ENCODE peak calls at places on chromosomes 7 and 10, in six cellular contexts. E is PC-3, I is bronchial epithelial cell, D is kidney epithelial cell, J is MM.1S, N is SK-N-SH. M is an unnamed sample.

GRCh38 chr10:78053201-78053868 is 19.7 kb downstream of the RPS24 start:
- DNase-seq in E (peak; percentile 78), I (peak; percentile 22), D (no peak), J (no peak), N (no peak), M (peak; percentile 73)

GRCh38 chr7:80640841-80641240 is 2.4 kb downstream of the CD36 start:
- DNase-seq in E (peak; percentile 66), I (peak; percentile 72), D (peak; percentile 49), J (no peak), N (no peak), M (no peak)

GRCh38 chr7:7761340-7761973 is 43.0 kb upstream of the RPA3 start:
- DNase-seq in E (peak; percentile 73), I (peak; percentile 61), D (no peak), J (peak; percentile 82), N (no peak), M (peak; percentile 17)

GRCh38 chr10:66931340-66931948 is 5.6 kb downstream of the LRRTM3 start:
- DNase-seq in E (peak; percentile 97), I (peak; percentile 56), D (peak; percentile 29), J (peak; percentile 57), N (peak; percentile 23), M (peak; percentile 10)

GRCh38 chr7:43211693-43212092 is 99.2 kb downstream of the HECW1 start:
- DNase-seq in E (no peak), I (no peak), D (peak; percentile 45), J (no peak), N (no peak), M (no peak)

GRCh38 chr7:149027560-149028345 is 552 bp downstream of the PDIA4 start:
- DNase-seq in E (no peak), I (peak; percentile 8), D (no peak), J (peak; percentile 21), N (peak; percentile 50), M (no peak)

GRCh38 chr10:131726460-131726861 is 174.3 kb upstream of the PPP2R2D start:
- DNase-seq in E (no peak), I (no peak), D (no peak), J (no peak), N (peak; percentile 87), M (no peak)

GRCh38 chr10:7945469-7946187 is 108.9 kb upstream of the GATA3 start:
- DNase-seq in E (peak; percentile 37), I (peak; percentile 20), D (no peak), J (no peak), N (peak; percentile 32), M (no peak)

GRCh38 chr10:133158756-133159610 is 1.0 kb upstream of the KNDC1 start:
- DNase-seq in E (no peak), I (no peak), D (no peak), J (no peak), N (no peak), M (no peak)

GRCh38 chr10:104274762-104275721 is 6.1 kb downstream of the GSTO2 start:
- DNase-seq in E (peak; percentile 63), I (peak; percentile 58), D (no peak), J (peak; percentile 27), N (peak; percentile 79), M (no peak)

GRCh38 chr10:528173-529165 is 161.0 kb downstream of the DIP2C start:
- DNase-seq in E (no peak), I (no peak), D (no peak), J (no peak), N (no peak), M (no peak)

GRCh38 chr10:116768786-116769185 is 26.4 kb upstream of the HSPA12A start:
- DNase-seq in E (peak; percentile 51), I (no peak), D (no peak), J (no peak), N (no peak), M (no peak)

GRCh38 chr10:70319183-70319582 is 35.4 kb upstream of the NPFFR1 start:
- DNase-seq in E (no peak), I (no peak), D (no peak), J (peak; percentile 12), N (no peak), M (no peak)

GRCh38 chr10:52525761-52526160 is 211.7 kb downstream of the DKK1 start:
- DNase-seq in E (peak; percentile 89), I (peak; percentile 69), D (no peak), J (no peak), N (no peak), M (no peak)

GRCh38 chr10:97792058-97792721 is 20.4 kb upstream of the SFRP5 start:
- DNase-seq in E (peak; percentile 74), I (peak; percentile 38), D (no peak), J (peak; percentile 59), N (peak; percentile 84), M (no peak)

GRCh38 chr7:50502001-50502684 is 52.0 kb upstream of the FIGNL1 start:
- DNase-seq in E (peak; percentile 47), I (peak; percentile 77), D (peak; percentile 95), J (no peak), N (no peak), M (peak; percentile 47)

GRCh38 chr10:34319197-34319846 is 495.8 kb downstream of the PARD3 start:
- DNase-seq in E (peak; percentile 100), I (peak; percentile 97), D (peak; percentile 5), J (no peak), N (peak; percentile 9), M (peak; percentile 73)

GRCh38 chr10:118927317-118927716 is 102.2 kb upstream of the NANOS1 start:
- DNase-seq in E (no peak), I (peak; percentile 70), D (no peak), J (no peak), N (no peak), M (no peak)

GRCh38 chr10:35700490-35700887 is 58.4 kb upstream of the FZD8 start:
- DNase-seq in E (no peak), I (no peak), D (no peak), J (no peak), N (no peak), M (no peak)

GRCh38 chr10:74825371-74826141 is 844 bp upstream of the KAT6B start:
- DNase-seq in E (peak; percentile 74), I (no peak), D (no peak), J (peak; percentile 44), N (peak; percentile 88), M (no peak)

GRCh38 chr10:86436963-86437362 is 70.4 kb upstream of the GRID1 start:
- DNase-seq in E (no peak), I (no peak), D (no peak), J (no peak), N (no peak), M (no peak)

GRCh38 chr7:88546808-88547207 is 212.7 kb upstream of the ZNF804B start:
- DNase-seq in E (peak; percentile 62), I (peak; percentile 42), D (no peak), J (peak; percentile 71), N (peak; percentile 14), M (no peak)

GRCh38 chr10:128624656-128625530 is 498.7 kb upstream of the MKI67 start:
- DNase-seq in E (no peak), I (no peak), D (no peak), J (no peak), N (no peak), M (no peak)

DNA sequence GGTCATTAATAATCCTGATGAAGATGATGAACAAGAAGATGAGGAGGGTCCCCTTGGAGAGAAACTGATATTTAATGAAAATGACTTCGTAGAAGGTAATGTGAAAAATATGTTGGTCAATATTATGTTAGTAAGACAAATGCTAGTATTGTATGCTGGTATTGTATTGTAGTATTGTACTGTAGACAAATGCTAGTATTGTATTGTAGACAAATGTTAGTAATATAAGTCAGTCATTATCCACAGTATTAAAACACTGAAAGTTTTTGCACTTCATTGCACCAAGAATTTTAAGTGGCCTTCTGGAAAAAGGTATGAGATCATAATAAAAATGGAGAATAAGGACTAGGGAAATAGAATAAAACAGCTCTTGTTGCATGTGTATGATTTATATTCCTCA is 17.5 kb downstream of the CSGALNACT2 start:
- DNase-seq in E (no peak), I (no peak), D (no peak), J (no peak), N (no peak), M (no peak)
- TF ChIP-seq CTCF in E (no peak), I (no peak), D (no peak), J (no peak), N (no peak), M (no peak)

DNA sequence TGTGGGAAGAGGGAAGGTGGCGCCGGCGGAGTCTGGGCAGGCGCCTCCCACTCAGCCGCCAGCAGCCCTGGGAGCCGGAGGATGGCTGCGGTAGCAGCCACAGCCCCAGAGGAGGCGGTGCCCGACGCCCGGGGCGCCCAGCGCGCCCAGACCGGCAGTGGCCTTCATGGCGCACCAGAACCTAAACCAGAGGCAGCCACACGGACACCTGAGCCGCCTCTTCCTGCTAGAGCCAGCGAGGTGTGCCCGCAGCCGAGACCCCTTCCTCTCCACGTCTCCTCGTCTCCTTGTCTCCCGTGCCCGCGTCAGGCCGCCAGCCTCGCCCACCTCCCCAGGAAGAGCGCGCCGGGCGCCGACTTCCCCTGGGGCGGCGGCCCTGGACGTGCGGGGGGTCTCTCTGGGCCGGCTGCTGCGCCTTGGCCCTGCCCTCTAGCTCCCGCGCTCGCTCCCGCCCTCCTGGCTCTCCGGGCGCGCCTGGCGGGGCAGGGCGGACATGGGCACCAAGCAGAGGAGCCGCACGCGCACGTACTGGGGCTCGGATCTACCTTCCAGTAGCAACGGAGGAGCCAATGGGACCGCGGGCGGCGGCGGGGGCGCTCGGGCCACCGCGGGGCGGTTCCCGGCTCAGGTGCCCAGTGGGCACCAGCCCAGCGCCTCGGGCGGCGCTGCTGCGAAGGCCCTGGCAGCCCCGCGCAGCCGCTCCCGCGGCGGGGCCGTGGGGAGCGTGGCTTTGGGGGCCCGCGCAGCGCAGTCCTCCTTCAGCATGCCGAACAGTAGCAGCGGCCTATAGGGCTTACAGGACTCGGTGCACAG is 33.0 kb upstream of the SFTPD start:
- DNase-seq in E (peak; percentile 97), I (peak; percentile 53), D (no peak), J (peak; percentile 61), N (peak; percentile 88), M (no peak)
- H3K27me3 ChIP-seq in E (no peaks in the 10 kb centered on the region), I (no peaks in the 10 kb centered on the region), D (peaks cover 13% of the 10 kb centered on the region), J (peaks cover 5% of the 10 kb centered on the region), N (peaks cover 8% of the 10 kb centered on the region), M (peaks cover 14% of the 10 kb centered on the region)

GRCh38 chr7:152120776-152121175 is 95.3 kb downstream of the GALNT11 start:
- DNase-seq in E (no peak), I (no peak), D (no peak), J (no peak), N (no peak), M (no peak)

GRCh38 chr7:152117356-152117755 is 91.9 kb downstream of the GALNT11 start:
- DNase-seq in E (no peak), I (no peak), D (no peak), J (no peak), N (no peak), M (no peak)

GRCh38 chr7:152120210-152120609 is 94.7 kb downstream of the GALNT11 start:
- DNase-seq in E (no peak), I (no peak), D (no peak), J (no peak), N (no peak), M (no peak)

GRCh38 chr7:152122540-152122939 is 97.1 kb downstream of the GALNT11 start:
- DNase-seq in E (no peak), I (no peak), D (no peak), J (no peak), N (no peak), M (no peak)

GRCh38 chr7:152121432-152121831 is 96.0 kb downstream of the GALNT11 start:
- DNase-seq in E (no peak), I (no peak), D (no peak), J (no peak), N (no peak), M (no peak)
- H3K36me3 ChIP-seq in E (peaks cover 54% of the 10 kb centered on the region), I (peaks cover 10% of the 10 kb centered on the region), D (peaks cover 3% of the 10 kb centered on the region), J (peaks cover 16% of the 10 kb centered on the region), N (peaks cover 93% of the 10 kb centered on the region), M (peaks cover 19% of the 10 kb centered on the region)

DNA sequence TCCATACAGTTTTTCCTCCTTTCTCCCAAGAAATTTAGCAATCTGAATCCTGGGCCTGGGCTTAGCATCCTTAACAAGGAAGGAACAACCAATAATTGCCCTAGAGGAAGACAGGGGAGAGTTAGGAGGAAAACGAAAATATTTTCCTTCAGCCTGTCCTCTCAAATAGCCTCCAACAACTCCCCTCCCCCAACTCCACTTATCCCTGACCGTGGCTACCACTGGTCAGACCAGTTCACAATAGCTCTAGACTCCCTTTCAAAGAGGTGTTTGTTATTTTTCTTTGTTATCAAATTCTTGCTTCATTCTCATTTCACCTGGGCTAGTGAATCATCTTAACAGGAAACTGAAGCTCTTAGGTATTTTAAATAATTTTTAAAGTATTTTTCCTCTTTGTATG is 114.1 kb downstream of the CPED1 start:
- DNase-seq in E (peak; percentile 71), I (peak; percentile 63), D (no peak), J (no peak), N (no peak), M (no peak)
- TF ChIP-seq CTCF in E (no peak), I (no peak), D (no peak), J (no peak), N (no peak), M (no peak)

M was measured in BJ.